ENCODE peak calls at places on chromosomes 5 and 9, in six cellular contexts. I is HFF-Myc; V is stimulated activated naive B cell treated with anti-CD40 and anti-IgM and Interleukin-4, amounts not matched to agents 10 μg/mL and 1 μg/mL and 100 μg/mL, for 72 hours; T is fibroblast of mammary gland; L is fibroblast of lung; B is MM.1S. C is an unnamed sample.

GRCh38 chr9:26266111-26266791 is 588.0 kb upstream of the TUSC1 start:
- DNase-seq in I (no peak), V (no peak), T (no peak), L (no peak), B (no peak), C (no peak)

GRCh38 chr5:141787376-141787775 is 90.8 kb downstream of the PCDH1 start:
- DNase-seq in I (no peak), V (no peak), T (peak), L (peak), B (no peak), C (no peak)

GRCh38 chr5:137192293-137192743 is 306.8 kb downstream of the SPOCK1 start:
- DNase-seq in I (no peak), V (no peak), T (peak), L (no peak), B (no peak), C (no peak)

GRCh38 chr5:61919920-61920319 is 386.1 kb upstream of the KIF2A start:
- DNase-seq in I (no peak), V (no peak), T (no peak), L (no peak), B (no peak), C (no peak)

GRCh38 chr9:124507880-124508432 is 757 bp upstream of the NR5A1 start:
- DNase-seq in I (no peak), V (no peak), T (no peak), L (no peak), B (no peak), C (no peak)

GRCh38 chr9:13354733-13355132 is 75.2 kb upstream of the MPDZ start:
- DNase-seq in I (no peak), V (no peak), T (peak), L (peak), B (no peak), C (no peak)

GRCh38 chr5:141338538-141339306 is at the start of gene PCDHGA2:
- DNase-seq in I (no peak), V (no peak), T (peak), L (peak), B (peak), C (no peak)

GRCh38 chr5:86143837-86144236 is 473.9 kb upstream of the COX7C start:
- DNase-seq in I (no peak), V (no peak), T (no peak), L (no peak), B (no peak), C (no peak)

GRCh38 chr5:173848986-173849596 is 39.1 kb upstream of the CPEB4 start:
- DNase-seq in I (no peak), V (no peak), T (peak), L (no peak), B (peak), C (no peak)

GRCh38 chr9:137083418-137084004 is 3.3 kb upstream of the MAN1B1 start:
- DNase-seq in I (peak), V (peak), T (peak), L (peak), B (no peak), C (peak)

GRCh38 chr5:157335534-157336422 is 69.9 kb downstream of the CYFIP2 start:
- DNase-seq in I (peak), V (no peak), T (peak), L (peak), B (no peak), C (no peak)

GRCh38 chr5:32312194-32312681 is 501 bp downstream of the MTMR12 start:
- DNase-seq in I (no peak), V (peak), T (peak), L (peak), B (peak), C (no peak)

GRCh38 chr5:156201793-156202388 is 125.1 kb upstream of the SGCD start:
- DNase-seq in I (no peak), V (no peak), T (peak), L (peak), B (no peak), C (no peak)

GRCh38 chr5:126054593-126055347 is 368.4 kb upstream of the GRAMD2B start:
- DNase-seq in I (no peak), V (no peak), T (no peak), L (no peak), B (no peak), C (no peak)

GRCh38 chr9:82421498-82421897 is 432.9 kb downstream of the SPATA31D1 start:
- DNase-seq in I (no peak), V (no peak), T (no peak), L (no peak), B (no peak), C (no peak)

GRCh38 chr5:80760680-80761079 is 105.9 kb upstream of the DHFR start:
- DNase-seq in I (no peak), V (no peak), T (no peak), L (no peak), B (no peak), C (no peak)

GRCh38 chr9:36151306-36152210 is 15.0 kb downstream of the GLIPR2 start:
- DNase-seq in I (no peak), V (peak), T (peak), L (peak), B (peak), C (peak)

GRCh38 chr5:1468247-1468612 is 23.0 kb upstream of the SLC6A3 start:
- DNase-seq in I (no peak), V (no peak), T (peak), L (peak), B (no peak), C (no peak)

GRCh38 chr9:37364751-37365360 is 57.6 kb upstream of the GRHPR start:
- DNase-seq in I (no peak), V (no peak), T (peak), L (no peak), B (no peak), C (no peak)

GRCh38 chr5:5183192-5183699 is 43.1 kb downstream of the ADAMTS16 start:
- DNase-seq in I (no peak), V (no peak), T (no peak), L (no peak), B (no peak), C (no peak)

GRCh38 chr9:69572611-69573010 is 99.6 kb downstream of the APBA1 start:
- DNase-seq in I (no peak), V (no peak), T (peak), L (no peak), B (no peak), C (no peak)

GRCh38 chr9:130186839-130187522 is 14.8 kb downstream of the NCS1 start:
- DNase-seq in I (no peak), V (no peak), T (peak), L (peak), B (no peak), C (no peak)

GRCh38 chr9:27590636-27591035 is 17.4 kb upstream of the C9orf72 start:
- DNase-seq in I (no peak), V (no peak), T (peak), L (no peak), B (no peak), C (no peak)

GRCh38 chr5:147998704-147999103 is 65.1 kb upstream of the SPINK5 start:
- DNase-seq in I (no peak), V (no peak), T (no peak), L (peak), B (no peak), C (no peak)

GRCh38 chr5:55509768-55510522 is 24.8 kb downstream of the PLPP1 start:
- DNase-seq in I (no peak), V (no peak), T (peak), L (peak), B (no peak), C (no peak)

GRCh38 chr9:120531683-120532300 is 48.2 kb downstream of the CDK5RAP2 start:
- DNase-seq in I (peak), V (no peak), T (peak), L (peak), B (peak), C (no peak)

GRCh38 chr5:150209020-150209635 is 19.3 kb downstream of the SLC6A7 start:
- DNase-seq in I (no peak), V (peak), T (peak), L (peak), B (no peak), C (no peak)

GRCh38 chr5:154606246-154606645 is 128.2 kb upstream of the HAND1 start:
- DNase-seq in I (no peak), V (no peak), T (no peak), L (no peak), B (no peak), C (no peak)

GRCh38 chr5:72817076-72817476 is 615 bp downstream of the TNPO1 start:
- DNase-seq in I (no peak), V (peak), T (peak), L (peak), B (peak), C (no peak)

GRCh38 chr9:89879276-89879675 is 274.5 kb downstream of the GADD45G start:
- DNase-seq in I (no peak), V (no peak), T (no peak), L (no peak), B (no peak), C (no peak)

GRCh38 chr5:155092318-155092717 is 78.8 kb downstream of the KIF4B start:
- DNase-seq in I (no peak), V (no peak), T (no peak), L (no peak), B (no peak), C (no peak)

GRCh38 chr9:16626577-16627130 is 243.8 kb downstream of the BNC2 start:
- DNase-seq in I (peak), V (no peak), T (peak), L (peak), B (no peak), C (no peak)

C was measured in GM12878.